ENCODE peak calls at places on chromosomes 16 and 17, in seven cellular contexts. U is LHCN-M2, G is NCI-H2171, B is memory B cell, E is SW480, Q is A549, D is fibroblast of the conjunctiva. T is an unnamed sample.

GRCh38 chr16:53207810-53208752 is 153.3 kb downstream of the CHD9 start:
- DNase-seq in G (peak; percentile 85), B (peak; percentile 17), Q (peak; percentile 84), D (peak; percentile 82), E (peak; percentile 60), U (peak; percentile 90), T (peak; percentile 47)

GRCh38 chr16:69179255-69180010 is 7.5 kb upstream of the SNTB2 start:
- DNase-seq in U (peak; percentile 80), Q (no peak), D (peak; percentile 87), G (no peak), E (peak; percentile 34), B (no peak), T (no peak)

GRCh38 chr16:30418350-30419181 is 11.2 kb downstream of the ZNF771 start:
- DNase-seq in D (no peak), E (no peak), G (no peak), B (no peak), U (peak; percentile 25), Q (no peak), T (no peak)

GRCh38 chr16:77736879-77737278 is 14.6 kb downstream of the NUDT7 start:
- DNase-seq in G (no peak), D (no peak), B (no peak), Q (no peak), U (no peak), E (no peak), T (no peak)

GRCh38 chr17:29007456-29008455 is 1.9 kb upstream of the SEZ6 start:
- DNase-seq in Q (peak; percentile 97), D (no peak), B (no peak), G (peak; percentile 23), E (peak; percentile 57), U (peak; percentile 87), T (no peak)

GRCh38 chr17:10316986-10317834 is 55.6 kb downstream of the MYH13 start:
- DNase-seq in D (peak; percentile 40), B (no peak), U (peak; percentile 77), G (no peak), E (peak; percentile 48), Q (peak; percentile 50), T (no peak)

GRCh38 chr17:67666028-67666427 is 51.7 kb upstream of the NOL11 start:
- DNase-seq in G (no peak), Q (no peak), E (no peak), U (no peak), D (no peak), B (no peak), T (no peak)

GRCh38 chr17:48023408-48024148 is 14.0 kb downstream of the COPZ2 start:
- DNase-seq in D (no peak), E (peak; percentile 87), B (peak; percentile 57), U (peak; percentile 83), G (peak; percentile 83), Q (peak; percentile 91), T (no peak)

GRCh38 chr16:2511128-2511785 is 2.5 kb upstream of the ATP6V0C start:
- DNase-seq in D (no peak), B (no peak), U (peak; percentile 37), Q (no peak), E (no peak), G (no peak), T (no peak)

GRCh38 chr17:78135858-78136500 is 5.4 kb downstream of the TMC8 start:
- DNase-seq in B (no peak), G (no peak), U (no peak), Q (no peak), E (no peak), D (no peak), T (no peak)